ENCODE peak calls at places on chromosome 7, in ten cellular contexts. T, I, B, M, S, Q, L, Y, W and R are unnamed samples.

GRCh38 chr7:140640060-140640611 is 477 bp downstream of the DENND2A start:
- DNase-seq in W (peak), M (peak), T (no peak), L (peak), Y (no peak), Q (no peak), I (peak), B (peak), S (peak), R (peak)

GRCh38 chr7:76507723-76508406 is 2.5 kb upstream of the UPK3B start:
- DNase-seq in B (peak), Q (no peak), W (no peak), I (peak), M (no peak), S (no peak), Y (no peak), L (no peak), T (peak), R (no peak)

GRCh38 chr7:84510501-84510900 is 315.9 kb upstream of the SEMA3A start:
- DNase-seq in Y (no peak), W (no peak), Q (peak), M (no peak), T (no peak), I (no peak), B (peak), L (no peak), S (no peak), R (no peak)

GRCh38 chr7:958221-959200 is 4.0 kb upstream of the ADAP1 start:
- DNase-seq in B (no peak), W (no peak), I (peak), L (no peak), Q (no peak), Y (no peak), S (no peak), M (no peak), T (no peak), R (no peak)

GRCh38 chr7:128352138-128352537 is 8.4 kb upstream of the RBM28 start:
- DNase-seq in Y (no peak), B (peak), W (peak), T (no peak), I (no peak), S (peak), L (peak), Q (no peak), M (no peak), R (no peak)

GRCh38 chr7:81672872-81673271 is 97.0 kb downstream of the HGF start:
- DNase-seq in T (no peak), M (no peak), S (no peak), W (no peak), B (no peak), Q (no peak), L (no peak), Y (no peak), I (no peak), R (peak)

GRCh38 chr7:49174396-49174795 is 250.0 kb downstream of the CDC14C start:
- DNase-seq in Y (no peak), M (peak), I (no peak), B (no peak), L (no peak), W (no peak), Q (no peak), S (no peak), T (no peak), R (no peak)

GRCh38 chr7:157096286-157097055 is 42.3 kb upstream of the UBE3C start:
- DNase-seq in S (no peak), T (no peak), Q (no peak), I (no peak), Y (no peak), B (peak), L (no peak), W (no peak), M (no peak), R (no peak)

GRCh38 chr7:129343099-129343700 is 91.0 kb upstream of the STRIP2 start:
- DNase-seq in L (peak), Q (no peak), Y (peak), M (peak), T (peak), W (no peak), I (no peak), S (peak), B (peak), R (peak)

GRCh38 chr7:54091322-54091721 is 450.9 kb upstream of the VSTM2A start:
- DNase-seq in Q (no peak), M (no peak), W (no peak), T (no peak), Y (no peak), L (no peak), I (no peak), S (no peak), B (no peak), R (no peak)

GRCh38 chr7:117581424-117581823 is 101.6 kb downstream of the CFTR start:
- DNase-seq in W (no peak), M (no peak), Y (no peak), L (no peak), B (no peak), T (no peak), I (no peak), S (no peak), Q (no peak), R (no peak)

GRCh38 chr7:137642467-137642866 is 204.3 kb downstream of the DGKI start:
- DNase-seq in Y (no peak), W (no peak), M (peak), B (peak), Q (peak), I (no peak), S (no peak), T (no peak), L (no peak), R (peak)

GRCh38 chr7:76509931-76510877 is at the start of gene UPK3B:
- DNase-seq in M (peak), L (no peak), B (no peak), W (no peak), S (no peak), I (peak), Y (no peak), Q (no peak), T (no peak), R (no peak)

GRCh38 chr7:113159746-113160339 is 41.5 kb upstream of the SMIM30 start:
- DNase-seq in W (no peak), T (peak), Y (peak), B (peak), S (no peak), L (no peak), I (no peak), Q (no peak), M (peak), R (peak)

GRCh38 chr7:117979954-117980497 is 106.8 kb upstream of the CTTNBP2 start:
- DNase-seq in B (no peak), T (no peak), S (no peak), M (peak), I (no peak), Q (no peak), L (no peak), Y (no peak), W (no peak), R (no peak)

GRCh38 chr7:32058017-32058416 is 12.2 kb downstream of the PDE1C start:
- DNase-seq in Y (no peak), T (no peak), S (no peak), B (no peak), Q (no peak), W (no peak), I (no peak), L (no peak), M (no peak), R (no peak)

GRCh38 chr7:79332091-79332490 is 121.4 kb downstream of the MAGI2 start:
- DNase-seq in W (no peak), L (no peak), I (no peak), Q (no peak), Y (no peak), B (peak), M (peak), T (no peak), S (no peak), R (no peak)

GRCh38 chr7:80520199-80520598 is 8.3 kb upstream of the GNAT3 start:
- DNase-seq in L (no peak), Y (no peak), W (no peak), M (no peak), Q (no peak), I (no peak), S (no peak), T (no peak), B (peak), R (no peak)

GRCh38 chr7:16803881-16804673 is 722 bp downstream of the AGR2 start:
- DNase-seq in T (no peak), Q (no peak), B (peak), W (no peak), Y (no peak), I (no peak), S (no peak), L (no peak), M (peak), R (no peak)

GRCh38 chr7:149633976-149634945 is 136.7 kb upstream of the ZNF746 start:
- DNase-seq in W (no peak), T (no peak), L (no peak), M (no peak), Y (no peak), S (no peak), B (no peak), I (no peak), Q (no peak), R (no peak)

GRCh38 chr7:139490130-139490529 is 6.7 kb upstream of the KLRG2 start:
- DNase-seq in Q (no peak), W (no peak), M (peak), T (no peak), I (no peak), L (no peak), B (no peak), Y (no peak), S (no peak), R (no peak)

GRCh38 chr7:20596653-20597052 is 18.8 kb upstream of the ABCB5 start:
- DNase-seq in B (peak), Y (no peak), W (no peak), T (no peak), I (no peak), Q (peak), M (peak), L (no peak), S (no peak), R (no peak)

GRCh38 chr7:106793015-106793651 is 71.9 kb upstream of the PIK3CG start:
- DNase-seq in L (peak), Y (peak), I (no peak), S (no peak), B (peak), Q (no peak), M (peak), T (no peak), W (no peak), R (peak)

GRCh38 chr7:103574536-103574935 is 128.5 kb upstream of the SLC26A5 start:
- DNase-seq in L (no peak), I (no peak), Y (no peak), W (no peak), M (no peak), S (peak), Q (no peak), B (no peak), T (no peak), R (no peak)

GRCh38 chr7:12025246-12025645 is 185.8 kb upstream of the TMEM106B start:
- DNase-seq in Q (no peak), M (peak), I (no peak), W (no peak), T (no peak), B (peak), S (no peak), L (no peak), Y (no peak), R (no peak)

GRCh38 chr7:4434306-4434705 is 247.8 kb upstream of the FOXK1 start:
- DNase-seq in Q (no peak), L (no peak), T (no peak), W (no peak), M (no peak), B (no peak), S (no peak), Y (no peak), I (no peak), R (no peak)

GRCh38 chr7:102155821-102156441 is 130.7 kb upstream of the SH2B2 start:
- DNase-seq in Y (peak), B (peak), Q (no peak), S (no peak), M (no peak), L (no peak), T (no peak), I (no peak), W (no peak), R (no peak)

GRCh38 chr7:90383879-90384278 is 19.4 kb upstream of the CLDN12 start:
- DNase-seq in Y (no peak), M (peak), I (no peak), W (no peak), Q (no peak), S (no peak), T (no peak), B (peak), L (no peak), R (no peak)

GRCh38 chr7:36784991-36785940 is 61.0 kb upstream of the AOAH start:
- DNase-seq in L (peak), I (peak), T (peak), B (no peak), Q (no peak), M (no peak), Y (no peak), W (no peak), S (no peak), R (peak)

GRCh38 chr7:72793791-72794190 is 34.2 kb downstream of the TYW1B start:
- DNase-seq in S (no peak), L (no peak), W (no peak), M (no peak), B (no peak), Q (no peak), I (no peak), T (no peak), Y (no peak), R (no peak)

GRCh38 chr7:21547511-21547910 is 4.7 kb downstream of the DNAH11 start:
- DNase-seq in I (no peak), B (no peak), W (no peak), T (no peak), Y (no peak), S (no peak), Q (no peak), M (peak), L (no peak), R (no peak)

GRCh38 chr7:133253522-133253882 is 624 bp downstream of the EXOC4 start:
- DNase-seq in Q (no peak), T (no peak), Y (peak), W (no peak), S (no peak), I (no peak), L (no peak), B (peak), M (no peak), R (no peak)

GRCh38 chr7:36984710-36985308 is 260.5 kb upstream of the AOAH start:
- DNase-seq in S (no peak), M (no peak), W (no peak), T (peak), B (no peak), Q (no peak), L (no peak), I (no peak), Y (no peak), R (no peak)

GRCh38 chr7:149714910-149715471 is 58.4 kb downstream of the ZNF467 start:
- DNase-seq in S (peak), T (no peak), L (no peak), B (no peak), I (no peak), W (no peak), M (peak), Q (no peak), Y (no peak), R (no peak)

GRCh38 chr7:142792129-142792528 is 21.4 kb downstream of the PRSS2 start:
- DNase-seq in T (no peak), Q (no peak), L (no peak), W (no peak), Y (no peak), M (no peak), I (no peak), B (no peak), S (no peak), R (no peak)
- H3K4me3 ChIP-seq in T (no peak), Q (no peak), L (peak), W (no peak), Y (no peak), M (no peak), I (no peak), B (no peak), S (no peak), R (no peak)

DNA sequence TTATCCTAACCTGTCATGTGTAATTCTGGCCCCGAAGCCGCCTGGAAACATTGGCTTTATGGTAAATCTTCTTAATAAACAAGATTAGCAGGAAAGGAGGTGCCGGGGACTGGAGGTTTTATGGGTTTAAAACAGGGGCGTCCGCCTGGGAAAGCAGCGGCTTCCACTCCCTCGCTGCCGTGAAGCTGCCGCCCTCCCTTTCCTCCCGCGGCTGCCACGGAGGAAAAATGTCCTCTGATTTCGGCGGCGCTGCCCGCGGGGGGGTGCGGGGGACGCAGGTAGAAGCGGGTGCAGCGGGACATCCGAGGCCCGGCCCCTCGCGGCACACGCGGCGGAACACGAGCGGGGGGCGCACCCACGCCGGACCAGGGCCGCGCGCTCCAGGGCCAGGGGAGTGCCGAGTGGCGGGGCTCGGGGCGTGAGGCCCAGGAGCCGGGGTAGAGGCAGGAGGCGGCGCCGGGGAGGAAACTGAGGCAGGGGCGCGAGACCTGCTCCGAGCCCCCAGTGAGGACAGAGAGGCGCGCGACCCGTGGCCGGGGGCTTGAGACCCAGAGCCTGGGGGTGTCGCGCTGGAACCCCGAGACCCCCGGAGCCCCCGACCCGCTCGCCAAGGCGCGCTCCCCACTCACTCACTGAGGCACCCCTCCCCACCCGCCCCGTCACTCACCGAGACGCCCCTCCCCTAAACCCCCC is 978 bp downstream of the PTPRN2 start:
- DNase-seq in S (peak), B (no peak), M (no peak), T (no peak), W (peak), L (no peak), I (no peak), Y (no peak), Q (no peak), R (no peak)
- H3K4me3 ChIP-seq in S (peak), B (no peak), M (no peak), T (no peak), W (peak), L (no peak), I (no peak), Y (no peak), Q (no peak), R (no peak)

DNA sequence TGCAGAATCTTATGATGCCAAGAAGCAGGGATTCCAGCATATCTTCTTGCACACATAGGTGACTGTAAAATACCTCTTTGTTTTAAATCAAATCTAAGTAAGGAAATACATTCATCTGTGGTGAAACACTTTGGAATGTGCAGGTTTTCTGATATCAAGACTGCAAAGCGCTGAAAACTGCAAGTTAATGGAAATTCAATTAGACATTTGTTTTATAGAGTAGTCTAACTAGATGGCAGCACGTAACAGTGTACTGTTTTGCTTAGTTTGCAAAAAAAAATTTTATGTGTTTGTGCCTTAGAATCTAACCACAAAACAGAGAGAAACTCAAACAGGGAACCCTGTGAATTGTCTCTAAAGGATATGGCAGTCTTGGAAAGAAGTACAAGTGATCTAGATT is 259.2 kb downstream of the HDAC9 start:
- DNase-seq in B (peak), L (no peak), S (no peak), Q (no peak), W (no peak), T (no peak), Y (no peak), M (peak), I (no peak), R (no peak)
- H3K4me3 ChIP-seq in B (no peak), L (no peak), S (no peak), Q (no peak), W (no peak), T (no peak), Y (no peak), M (no peak), I (no peak), R (no peak)

DNA sequence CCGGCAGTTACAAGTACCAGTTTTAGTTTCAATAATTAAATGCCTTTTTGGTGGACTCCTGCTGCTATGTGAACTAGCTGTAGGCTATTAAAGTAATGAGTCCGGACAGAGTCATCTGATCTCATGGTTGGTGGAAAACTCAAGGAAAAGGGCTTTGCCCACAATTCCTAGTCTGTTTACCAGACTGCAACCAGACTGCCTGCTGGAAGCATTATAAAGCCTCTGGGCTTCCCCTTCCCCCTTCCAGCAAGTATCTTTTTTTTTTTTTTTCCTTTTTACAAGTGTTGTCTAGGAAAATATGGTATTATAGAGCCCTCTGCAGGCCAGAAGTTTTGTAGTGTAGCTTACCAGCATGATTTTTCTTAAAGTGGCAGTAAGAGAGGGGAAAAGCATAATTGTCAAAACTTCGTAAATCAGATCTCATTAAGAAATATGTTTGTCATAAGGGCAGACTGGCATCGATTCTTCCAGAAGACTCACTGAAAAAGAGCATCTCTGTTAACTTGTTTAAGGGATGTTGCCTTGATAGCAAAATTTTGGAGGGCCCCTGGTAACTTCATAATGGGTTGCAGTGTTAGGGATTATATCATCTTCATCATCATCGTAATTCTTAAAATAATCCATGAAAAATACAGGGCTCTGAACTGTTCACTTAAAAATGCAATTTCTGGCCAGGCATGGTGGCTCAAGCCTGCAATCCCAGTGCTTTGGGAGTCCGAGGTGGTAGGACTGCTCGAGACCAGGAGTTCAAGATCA is 181.3 kb downstream of the TAX1BP1 start:
- DNase-seq in T (peak), W (peak), Y (peak), S (no peak), I (no peak), Q (peak), M (peak), L (peak), B (peak), R (peak)
- H3K4me3 ChIP-seq in T (no peak), W (no peak), Y (no peak), S (peak), I (no peak), Q (no peak), M (peak), L (no peak), B (no peak), R (no peak)

GRCh38 chr7:27656724-27657123 is 6.0 kb downstream of the HIBADH start:
- DNase-seq in L (no peak), S (no peak), T (no peak), B (no peak), W (no peak), I (no peak), M (no peak), Q (no peak), Y (no peak), R (no peak)

GRCh38 chr7:27661776-27662489 is 750 bp downstream of the HIBADH start:
- DNase-seq in Y (peak), I (peak), Q (no peak), B (peak), S (no peak), W (no peak), M (no peak), L (peak), T (no peak), R (no peak)

GRCh38 chr7:27663989-27664331 is 1.3 kb upstream of the HIBADH start:
- DNase-seq in B (no peak), Y (no peak), M (no peak), T (peak), Q (no peak), I (no peak), S (no peak), W (no peak), L (no peak), R (no peak)

DNA sequence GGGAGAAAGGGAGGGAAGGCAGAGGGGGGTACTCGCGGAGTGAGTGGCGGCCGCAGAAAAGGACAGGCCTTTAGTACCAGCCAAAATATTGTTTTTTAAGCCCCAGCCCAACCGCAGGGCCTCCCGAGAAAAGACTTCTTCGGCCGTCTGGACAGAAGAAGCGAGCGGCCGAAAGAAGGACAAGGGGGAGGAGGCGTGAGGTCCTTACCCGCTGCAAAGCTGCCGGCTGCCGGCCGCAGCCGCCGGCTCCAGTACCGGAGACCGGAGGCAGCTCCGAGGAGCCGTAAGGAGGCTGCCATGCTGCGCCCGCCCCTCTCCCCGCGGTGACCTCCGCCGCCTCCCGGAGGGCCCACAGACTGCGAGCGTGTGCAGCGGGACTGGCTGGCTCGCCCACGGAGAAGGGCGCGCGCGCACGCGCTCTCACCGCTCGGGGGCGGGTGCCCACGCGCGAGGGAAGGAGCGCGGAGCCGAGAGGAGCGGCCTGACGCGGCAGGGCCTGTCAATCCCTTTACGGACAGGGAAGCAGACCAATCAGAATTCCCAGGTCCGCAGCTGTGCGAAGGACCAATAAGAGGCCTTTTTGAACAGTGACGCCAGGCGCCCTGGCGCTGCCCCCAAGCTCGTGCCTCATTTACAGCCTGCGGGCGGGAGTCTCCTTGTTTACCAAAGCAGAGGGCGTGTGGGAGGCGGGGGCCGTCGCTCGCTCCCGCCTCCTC is at the start of gene HIBADH:
- DNase-seq in B (peak), M (peak), Y (peak), W (peak), Q (peak), L (peak), S (peak), T (peak), I (peak), R (peak)
- H3K4me3 ChIP-seq in B (peak), M (peak), Y (peak), W (peak), Q (peak), L (peak), S (peak), T (peak), I (peak), R (peak)